ENCODE peak calls at places on chromosomes 11 and 22, in five cellular contexts. One of them, this sample, is unnamed.
A peak's percentile ranks its signal among the peaks of the same experiment; 100 is the strongest.

GRCh38 chr22:41862160-41862529 is 29.2 kb downstream of the SREBF2 start:
- DNase-seq in esophagus squamous epithelium: no peak
- DNase-seq in astrocyte of the spinal cord: peak; percentile 13
- DNase-seq in colonic mucosa: no peak
- DNase-seq in CD8-positive, alpha-beta T cell: peak; percentile 60
- DNase-seq in this sample: no peak

GRCh38 chr11:126636911-126637799 is 281.7 kb downstream of the ST3GAL4 start:
- DNase-seq in esophagus squamous epithelium: no peak
- DNase-seq in astrocyte of the spinal cord: peak; percentile 70
- DNase-seq in colonic mucosa: no peak
- DNase-seq in CD8-positive, alpha-beta T cell: no peak
- DNase-seq in this sample: no peak

GRCh38 chr11:91664521-91664920 is 560.1 kb upstream of the FAT3 start:
- DNase-seq in esophagus squamous epithelium: no peak
- DNase-seq in astrocyte of the spinal cord: peak; percentile 12
- DNase-seq in colonic mucosa: no peak
- DNase-seq in CD8-positive, alpha-beta T cell: no peak
- DNase-seq in this sample: no peak

GRCh38 chr11:34749666-34750659 is 129.1 kb downstream of the EHF start:
- DNase-seq in esophagus squamous epithelium: no peak
- DNase-seq in astrocyte of the spinal cord: peak; percentile 90
- DNase-seq in colonic mucosa: no peak
- DNase-seq in CD8-positive, alpha-beta T cell: no peak
- DNase-seq in this sample: no peak

GRCh38 chr11:57476883-57477506 is 16.7 kb downstream of the RTN4RL2 start:
- DNase-seq in esophagus squamous epithelium: no peak
- DNase-seq in astrocyte of the spinal cord: no peak
- DNase-seq in colonic mucosa: peak; percentile 67
- DNase-seq in CD8-positive, alpha-beta T cell: no peak
- DNase-seq in this sample: no peak

GRCh38 chr22:33247758-33248157 is 189.6 kb upstream of the SYN3 start:
- DNase-seq in esophagus squamous epithelium: no peak
- DNase-seq in astrocyte of the spinal cord: no peak
- DNase-seq in colonic mucosa: no peak
- DNase-seq in CD8-positive, alpha-beta T cell: no peak
- DNase-seq in this sample: no peak

GRCh38 chr11:72672839-72673238 is 1.4 kb downstream of the PDE2A start:
- DNase-seq in esophagus squamous epithelium: no peak
- DNase-seq in astrocyte of the spinal cord: no peak
- DNase-seq in colonic mucosa: no peak
- DNase-seq in CD8-positive, alpha-beta T cell: no peak
- DNase-seq in this sample: no peak

GRCh38 chr11:83092488-83093384 is 21.0 kb upstream of the RAB30 start:
- DNase-seq in esophagus squamous epithelium: no peak
- DNase-seq in astrocyte of the spinal cord: peak; percentile 32
- DNase-seq in colonic mucosa: peak; percentile 76
- DNase-seq in CD8-positive, alpha-beta T cell: no peak
- DNase-seq in this sample: no peak

GRCh38 chr22:43109921-43110443 is 568 bp upstream of the BIK start:
- DNase-seq in esophagus squamous epithelium: no peak
- DNase-seq in astrocyte of the spinal cord: no peak
- DNase-seq in colonic mucosa: no peak
- DNase-seq in CD8-positive, alpha-beta T cell: no peak
- DNase-seq in this sample: no peak

GRCh38 chr11:27926981-27927481 is 180.9 kb downstream of the KIF18A start:
- DNase-seq in esophagus squamous epithelium: no peak
- DNase-seq in astrocyte of the spinal cord: peak; percentile 93
- DNase-seq in colonic mucosa: no peak
- DNase-seq in CD8-positive, alpha-beta T cell: no peak
- DNase-seq in this sample: no peak

GRCh38 chr22:28029201-28029948 is 110.3 kb upstream of the PITPNB start:
- DNase-seq in esophagus squamous epithelium: no peak
- DNase-seq in astrocyte of the spinal cord: peak; percentile 71
- DNase-seq in colonic mucosa: peak; percentile 41
- DNase-seq in CD8-positive, alpha-beta T cell: no peak
- DNase-seq in this sample: no peak

DNA sequence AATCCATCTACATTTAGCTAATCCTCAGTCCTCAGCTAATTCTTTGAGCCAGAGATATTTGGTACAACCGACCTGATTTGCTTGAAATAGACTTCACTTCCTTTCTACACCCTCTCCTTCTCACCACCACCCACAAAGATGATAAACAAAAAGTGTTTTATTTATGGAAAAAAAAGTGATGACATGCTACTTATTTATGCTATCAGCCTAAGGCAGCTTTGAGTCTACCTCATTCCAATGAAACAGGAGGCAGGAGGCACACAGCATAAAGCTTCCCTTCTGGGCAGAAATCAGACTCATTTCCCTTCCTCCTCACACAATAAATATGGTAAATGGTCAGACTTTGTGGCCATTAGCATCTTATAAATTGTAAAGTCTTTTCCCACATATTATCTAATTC is 325.7 kb downstream of the SOX6 start:
- DNase-seq in esophagus squamous epithelium: no peak
- DNase-seq in astrocyte of the spinal cord: no peak
- DNase-seq in colonic mucosa: no peak
- DNase-seq in CD8-positive, alpha-beta T cell: no peak
- DNase-seq in this sample: no peak
- H3K4me3 ChIP-seq in esophagus squamous epithelium: no peak overlapping the region
- H3K4me3 ChIP-seq in astrocyte of the spinal cord: no peak overlapping the region
- H3K4me3 ChIP-seq in colonic mucosa: no peak overlapping the region
- H3K4me3 ChIP-seq in CD8-positive, alpha-beta T cell: no peak overlapping the region
- H3K4me3 ChIP-seq in this sample: no peak overlapping the region

GRCh38 chr22:23801238-23801821 is 14.6 kb downstream of the SMARCB1 start:
- DNase-seq in esophagus squamous epithelium: no peak
- DNase-seq in astrocyte of the spinal cord: no peak
- DNase-seq in colonic mucosa: no peak
- DNase-seq in CD8-positive, alpha-beta T cell: no peak
- DNase-seq in this sample: no peak

GRCh38 chr22:23806837-23807236 is 20.1 kb downstream of the SMARCB1 start:
- DNase-seq in esophagus squamous epithelium: no peak
- DNase-seq in astrocyte of the spinal cord: no peak
- DNase-seq in colonic mucosa: no peak
- DNase-seq in CD8-positive, alpha-beta T cell: no peak
- DNase-seq in this sample: no peak

GRCh38 chr22:23801886-23802377 is 15.2 kb downstream of the SMARCB1 start:
- DNase-seq in esophagus squamous epithelium: no peak
- DNase-seq in astrocyte of the spinal cord: no peak
- DNase-seq in colonic mucosa: no peak
- DNase-seq in CD8-positive, alpha-beta T cell: no peak
- DNase-seq in this sample: no peak

GRCh38 chr22:23803001-23803819 is 16.4 kb downstream of the SMARCB1 start:
- DNase-seq in esophagus squamous epithelium: no peak
- DNase-seq in astrocyte of the spinal cord: no peak
- DNase-seq in colonic mucosa: no peak
- DNase-seq in CD8-positive, alpha-beta T cell: no peak
- DNase-seq in this sample: no peak

DNA sequence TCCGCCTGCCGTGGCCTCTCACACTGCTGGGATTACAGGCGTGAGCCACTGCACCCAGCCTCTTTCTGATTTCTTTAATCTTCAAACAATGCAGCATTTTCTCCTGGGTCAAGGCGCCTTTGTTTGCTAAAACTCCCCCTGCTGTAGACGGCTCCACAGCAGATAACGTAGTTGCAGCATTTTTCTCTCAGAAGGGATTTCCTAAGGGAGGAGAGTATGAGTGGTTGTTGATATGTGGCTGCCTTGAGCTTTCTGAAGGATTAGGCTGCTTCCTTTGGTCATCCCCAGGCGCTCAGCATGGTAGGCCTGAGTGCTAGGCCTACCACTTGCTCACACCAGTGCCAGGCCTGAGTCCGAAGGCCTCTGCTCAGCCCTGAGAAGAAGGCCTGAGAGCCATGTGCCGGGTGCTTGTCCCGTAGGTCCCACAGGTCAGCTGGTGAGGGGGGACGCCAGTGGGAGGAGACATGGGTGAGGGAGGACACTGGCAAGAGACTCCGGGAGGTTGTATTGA is 18.1 kb downstream of the SMARCB1 start:
- DNase-seq in esophagus squamous epithelium: no peak
- DNase-seq in astrocyte of the spinal cord: no peak
- DNase-seq in colonic mucosa: no peak
- DNase-seq in CD8-positive, alpha-beta T cell: no peak
- DNase-seq in this sample: no peak
- TF ChIP-seq CTCF in esophagus squamous epithelium: no peak
- TF ChIP-seq CTCF in astrocyte of the spinal cord: no peak
- TF ChIP-seq CTCF in colonic mucosa: no peak
- TF ChIP-seq CTCF in CD8-positive, alpha-beta T cell: no peak
- TF ChIP-seq CTCF in this sample: no peak

GRCh38 chr11:16299390-16299789 is 57.0 kb downstream of the SOX6 start:
- DNase-seq in esophagus squamous epithelium: no peak
- DNase-seq in astrocyte of the spinal cord: no peak
- DNase-seq in colonic mucosa: no peak
- DNase-seq in CD8-positive, alpha-beta T cell: no peak
- DNase-seq in this sample: no peak

GRCh38 chr11:16296243-16296642 is 60.1 kb downstream of the SOX6 start:
- DNase-seq in esophagus squamous epithelium: no peak
- DNase-seq in astrocyte of the spinal cord: no peak
- DNase-seq in colonic mucosa: no peak
- DNase-seq in CD8-positive, alpha-beta T cell: no peak
- DNase-seq in this sample: no peak

GRCh38 chr11:16301462-16301861 is 54.9 kb downstream of the SOX6 start:
- DNase-seq in esophagus squamous epithelium: no peak
- DNase-seq in astrocyte of the spinal cord: no peak
- DNase-seq in colonic mucosa: no peak
- DNase-seq in CD8-positive, alpha-beta T cell: no peak
- DNase-seq in this sample: no peak

GRCh38 chr11:16297332-16297731 is 59.0 kb downstream of the SOX6 start:
- DNase-seq in esophagus squamous epithelium: no peak
- DNase-seq in astrocyte of the spinal cord: no peak
- DNase-seq in colonic mucosa: no peak
- DNase-seq in CD8-positive, alpha-beta T cell: no peak
- DNase-seq in this sample: no peak

DNA sequence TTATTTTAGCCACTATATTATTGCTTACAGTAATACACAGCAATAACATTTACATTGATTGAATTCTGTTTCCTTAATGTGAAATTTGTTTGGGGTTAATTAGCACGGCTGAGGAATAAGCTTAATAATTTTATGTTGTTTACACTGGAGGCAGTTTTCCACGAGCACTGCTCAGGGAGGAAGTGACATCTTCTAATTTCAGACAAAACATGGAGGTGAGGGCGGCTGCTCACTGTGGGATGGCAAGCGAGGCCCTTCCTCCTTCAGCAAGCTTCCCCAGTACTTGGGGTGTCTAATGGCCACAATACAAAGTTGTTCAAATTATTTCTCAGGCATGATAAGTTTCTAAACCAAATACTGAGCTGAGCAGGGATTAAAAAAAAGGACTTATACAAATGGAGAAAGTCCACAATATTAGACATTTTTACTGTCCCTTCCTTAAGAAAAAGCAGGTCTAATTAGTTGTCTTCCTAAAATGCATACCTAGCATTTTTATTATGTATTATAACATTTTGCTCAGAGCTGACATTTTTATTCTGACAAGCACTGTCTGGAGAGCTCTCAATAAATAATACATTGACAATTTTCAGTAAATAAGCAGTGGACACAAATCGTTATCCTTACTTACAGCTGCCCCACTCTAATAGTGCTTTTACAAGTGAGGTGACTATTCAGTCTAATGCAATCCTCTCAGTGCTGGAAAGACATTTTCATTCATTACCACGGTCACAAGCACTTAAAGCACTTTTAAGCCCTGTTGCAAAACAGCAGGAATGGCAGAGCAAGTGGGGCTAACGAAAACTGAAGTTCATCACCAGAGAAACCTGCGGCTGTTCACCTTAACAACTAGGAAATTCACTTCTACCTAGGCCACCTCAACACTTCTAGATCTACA is 56.2 kb downstream of the SOX6 start:
- DNase-seq in esophagus squamous epithelium: no peak
- DNase-seq in astrocyte of the spinal cord: no peak
- DNase-seq in colonic mucosa: no peak
- DNase-seq in CD8-positive, alpha-beta T cell: no peak
- DNase-seq in this sample: no peak
- H3K4me3 ChIP-seq in esophagus squamous epithelium: no peak overlapping the region
- H3K4me3 ChIP-seq in astrocyte of the spinal cord: no peak overlapping the region
- H3K4me3 ChIP-seq in colonic mucosa: no peak overlapping the region
- H3K4me3 ChIP-seq in CD8-positive, alpha-beta T cell: no peak overlapping the region
- H3K4me3 ChIP-seq in this sample: no peak overlapping the region

GRCh38 chr22:46866591-46866990 is 104.1 kb downstream of the TBC1D22A start:
- DNase-seq in esophagus squamous epithelium: no peak
- DNase-seq in astrocyte of the spinal cord: peak; percentile 87
- DNase-seq in colonic mucosa: no peak
- DNase-seq in CD8-positive, alpha-beta T cell: no peak
- DNase-seq in this sample: no peak

GRCh38 chr22:46864314-46865051 is 102.0 kb downstream of the TBC1D22A start:
- DNase-seq in esophagus squamous epithelium: no peak
- DNase-seq in astrocyte of the spinal cord: no peak
- DNase-seq in colonic mucosa: peak; percentile 33
- DNase-seq in CD8-positive, alpha-beta T cell: no peak
- DNase-seq in this sample: no peak

GRCh38 chr22:46867106-46867505 is 104.7 kb downstream of the TBC1D22A start:
- DNase-seq in esophagus squamous epithelium: no peak
- DNase-seq in astrocyte of the spinal cord: no peak
- DNase-seq in colonic mucosa: no peak
- DNase-seq in CD8-positive, alpha-beta T cell: no peak
- DNase-seq in this sample: no peak

GRCh38 chr22:46865052-46865434 is 102.6 kb downstream of the TBC1D22A start:
- DNase-seq in esophagus squamous epithelium: no peak
- DNase-seq in astrocyte of the spinal cord: no peak
- DNase-seq in colonic mucosa: peak; percentile 32
- DNase-seq in CD8-positive, alpha-beta T cell: no peak
- DNase-seq in this sample: no peak

DNA sequence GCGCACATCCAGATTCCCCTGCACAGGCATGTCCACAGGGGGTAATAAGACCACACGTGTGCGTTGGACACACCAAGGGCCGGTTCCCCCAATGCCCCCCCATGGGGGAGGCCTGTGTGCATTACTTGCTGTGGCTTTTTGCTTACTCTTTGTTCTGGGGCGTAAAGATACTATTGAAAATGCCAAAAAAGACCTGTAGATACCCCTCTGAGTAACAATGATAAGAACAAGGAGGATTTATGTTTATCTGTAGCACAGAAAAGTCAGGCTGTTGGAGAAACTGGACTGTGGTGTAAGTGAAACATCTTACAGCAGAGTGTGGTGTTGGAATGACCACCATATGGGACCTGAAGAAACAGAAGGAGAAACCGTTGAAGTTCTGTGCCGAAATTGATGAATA is 103.2 kb downstream of the TBC1D22A start:
- DNase-seq in esophagus squamous epithelium: no peak
- DNase-seq in astrocyte of the spinal cord: no peak
- DNase-seq in colonic mucosa: no peak
- DNase-seq in CD8-positive, alpha-beta T cell: no peak
- DNase-seq in this sample: no peak
- TF ChIP-seq CTCF in esophagus squamous epithelium: no peak
- TF ChIP-seq CTCF in astrocyte of the spinal cord: no peak
- TF ChIP-seq CTCF in colonic mucosa: no peak
- TF ChIP-seq CTCF in CD8-positive, alpha-beta T cell: no peak
- TF ChIP-seq CTCF in this sample: no peak

This sample was measured in vagina.